ENCODE peak calls at places on chromosomes 3 and 15, in four cellular contexts. W is GM12878, Y is K562, T is HepG2. F is an unnamed sample.

GRCh38 chr15:47727676-47728075 is 10.4 kb downstream of the SEMA6D start:
- DNase-seq in W (no peak), Y (no peak), T (no peak), F (no peak)

GRCh38 chr3:66989860-66990696 is 8.0 kb upstream of the KBTBD8 start:
- DNase-seq in Y (peak), T (peak), W (peak), F (peak)

GRCh38 chr3:9884555-9885165 is 4.6 kb upstream of the CIDEC start:
- DNase-seq in W (no peak), T (peak), Y (peak), F (no peak)

GRCh38 chr15:60476713-60477112 is 2.2 kb downstream of the ICE2 start:
- DNase-seq in T (peak), Y (no peak), W (no peak), F (no peak)

GRCh38 chr15:61527836-61528589 is 298.9 kb upstream of the RORA start:
- DNase-seq in W (peak), T (no peak), Y (no peak), F (peak)

GRCh38 chr3:18444597-18445420 is 19.7 kb upstream of the SATB1 start:
- DNase-seq in T (peak), W (no peak), Y (peak), F (peak)

GRCh38 chr3:2856062-2856792 is 253.9 kb downstream of the IL5RA start:
- DNase-seq in T (no peak), W (no peak), Y (no peak), F (peak)

GRCh38 chr15:91271565-91272153 is 171.6 kb downstream of the SV2B start:
- DNase-seq in W (peak), Y (peak), T (peak), F (peak)

GRCh38 chr15:70478251-70478990 is 284.9 kb downstream of the UACA start:
- DNase-seq in W (no peak), Y (no peak), T (no peak), F (no peak)

GRCh38 chr3:126835472-126836219 is 131.6 kb downstream of the CHCHD6 start:
- DNase-seq in T (no peak), W (no peak), Y (peak), F (peak)

GRCh38 chr3:117285721-117286120 is 576.1 kb downstream of the TUSC7 start:
- DNase-seq in T (no peak), W (no peak), Y (no peak), F (no peak)

GRCh38 chr3:76930712-76931111 is 109.2 kb upstream of the ROBO2 start:
- DNase-seq in Y (no peak), T (no peak), W (no peak), F (peak)

GRCh38 chr3:38039899-38040261 is 872 bp downstream of the DLEC1 start:
- DNase-seq in Y (peak), T (no peak), W (peak), F (peak)
- TF ChIP-seq CREB1 in Y (no peak), T (no peak), W (no peak), F (no peak)

GRCh38 chr3:30523366-30523765 is 83.0 kb upstream of the TGFBR2 start:
- DNase-seq in T (no peak), W (no peak), Y (no peak), F (no peak)
- TF ChIP-seq REST in T (no peak), W (no peak), Y (no peak), F (no peak)

GRCh38 chr3:45057557-45057956 is 31.5 kb downstream of the CLEC3B start:
- DNase-seq in W (no peak), Y (no peak), T (no peak), F (no peak)
- H3K27ac ChIP-seq in W (no peak), Y (no peak), T (no peak), F (no peak)

GRCh38 chr15:74368121-74368520 is 675 bp upstream of the CYP11A1 start:
- DNase-seq in T (no peak), W (no peak), Y (no peak), F (no peak)
- TF ChIP-seq CREB1 in T (no peak), W (no peak), Y (no peak), F (no peak)

GRCh38 chr3:6504834-6505233 is 356.1 kb upstream of the GRM7 start:
- DNase-seq in Y (no peak), T (no peak), W (no peak), F (no peak)

GRCh38 chr3:6508410-6508759 is 352.5 kb upstream of the GRM7 start:
- DNase-seq in Y (no peak), W (no peak), T (no peak), F (no peak)

DNA sequence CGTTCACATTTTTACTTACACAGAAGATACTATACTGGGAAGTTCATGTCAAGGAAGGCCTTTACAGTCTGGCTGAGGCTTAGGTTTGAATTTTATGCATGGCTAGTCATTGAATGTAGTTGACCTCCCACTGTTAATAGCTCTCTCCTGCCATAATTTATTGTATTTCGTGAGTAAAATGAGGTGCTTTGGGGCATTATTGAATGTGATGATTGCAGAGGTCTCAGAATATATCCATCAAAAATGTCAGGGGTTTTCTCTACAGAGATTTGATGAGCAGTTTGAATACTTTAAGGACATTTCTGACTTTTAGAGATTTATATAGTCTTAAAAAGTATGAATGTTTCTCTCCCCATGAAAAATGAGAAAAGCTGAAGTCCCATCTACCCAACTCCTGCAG is 356.5 kb upstream of the GRM7 start:
- DNase-seq in Y (no peak), T (no peak), W (no peak), F (no peak)
- TF ChIP-seq REST in Y (no peak), T (no peak), W (no peak), F (no peak)

DNA sequence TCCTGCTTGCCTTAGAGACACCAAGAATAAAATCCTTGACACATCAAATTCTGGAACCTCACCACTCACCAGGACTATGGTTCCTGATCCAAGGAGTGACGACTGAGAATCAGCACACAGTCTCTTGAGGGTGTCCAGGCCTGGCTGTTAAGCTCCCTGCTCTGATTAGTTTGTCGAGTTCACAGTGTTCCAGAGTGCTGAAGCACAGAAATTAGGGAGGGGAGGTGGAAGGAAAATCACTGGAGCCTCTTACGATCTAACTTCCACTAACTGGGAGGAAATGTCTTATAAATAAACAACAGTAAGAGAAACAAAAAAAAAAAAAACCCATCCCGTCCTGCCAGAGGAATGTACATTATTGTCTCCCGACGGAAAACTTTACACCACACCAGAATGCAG is 330.2 kb downstream of the TIGIT start:
- DNase-seq in T (peak), W (no peak), Y (no peak), F (no peak)
- H3K27ac ChIP-seq in T (peak), W (no peak), Y (no peak), F (no peak)

GRCh38 chr3:40505599-40506462 is at the start of gene ZNF620:
- DNase-seq in T (peak), W (no peak), Y (peak), F (peak)
- TF ChIP-seq CREB1 in T (peak), W (no peak), Y (peak), F (peak)

DNA sequence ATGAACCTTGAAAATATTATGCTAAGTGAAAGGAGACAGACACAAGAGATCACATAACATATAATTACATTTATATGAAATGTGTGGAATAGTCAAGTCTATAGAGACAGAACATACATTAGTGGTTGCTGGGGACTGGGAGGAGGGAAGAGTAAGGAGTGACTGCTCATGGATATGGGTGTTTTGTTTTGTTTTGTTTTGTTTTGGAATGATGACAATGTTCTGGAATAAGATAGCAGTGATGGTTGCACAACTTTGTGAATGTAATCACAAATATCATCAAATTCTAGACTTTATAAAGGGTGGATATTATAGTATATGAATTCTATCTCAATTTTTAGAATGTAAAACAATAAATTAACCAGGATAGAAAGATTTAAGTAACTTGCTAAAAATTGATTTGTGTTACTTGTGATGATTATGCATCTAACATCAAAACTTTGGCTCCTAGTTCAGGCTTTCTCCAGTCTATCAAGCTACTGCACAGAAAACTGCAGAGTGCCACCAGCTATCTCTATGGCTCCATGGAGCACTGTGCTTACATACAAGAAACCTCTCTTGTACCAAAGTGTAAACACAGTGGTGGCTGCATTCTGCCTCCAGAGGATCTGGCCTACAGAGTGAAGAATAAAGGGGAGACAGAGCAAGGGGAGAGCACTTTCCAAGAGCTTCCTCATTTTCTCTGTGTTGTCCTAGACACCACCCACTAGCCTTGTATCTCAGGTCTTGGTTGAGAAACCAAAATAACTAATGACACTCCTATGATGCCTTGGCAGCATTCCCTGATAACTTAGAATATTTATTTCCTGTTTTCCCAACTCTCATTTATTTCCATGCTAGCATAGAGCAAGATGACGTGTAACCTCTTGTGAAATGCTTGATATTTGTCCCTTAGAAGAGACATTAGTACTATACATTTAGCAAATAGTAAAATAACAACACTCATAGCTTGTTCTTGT is 57.1 kb upstream of the PHLDB2 start:
- DNase-seq in Y (no peak), W (no peak), T (no peak), F (no peak)
- TF ChIP-seq REST in Y (no peak), W (no peak), T (no peak), F (no peak)

F was measured in GM23338.